ENCODE peak calls at places on chromosome 9, in four cellular contexts. U, Q, F and X are unnamed samples.

GRCh38 chr9:70113403-70114022 is 69.9 kb downstream of the MAMDC2 start:
- DNase-seq in F (peak; percentile 46), Q (peak; percentile 23), U (peak; percentile 48), X (no peak)

GRCh38 chr9:18819418-18819817 is 213.6 kb downstream of the SAXO1 start:
- DNase-seq in Q (no peak), U (no peak), F (no peak), X (no peak)

GRCh38 chr9:94913550-94913949 is 187.1 kb downstream of the AOPEP start:
- DNase-seq in U (no peak), F (no peak), Q (peak; percentile 33), X (no peak)

GRCh38 chr9:15889555-15889954 is 336.7 kb downstream of the CCDC171 start:
- DNase-seq in U (no peak), F (no peak), Q (no peak), X (no peak)

GRCh38 chr9:135792268-135793128 is 90.5 kb downstream of the KCNT1 start:
- DNase-seq in Q (peak; percentile 10), F (peak; percentile 68), U (no peak), X (no peak)

GRCh38 chr9:61673664-61674381 is 484.0 kb downstream of the SPATA31A7 start:
- DNase-seq in F (no peak), Q (no peak), U (no peak), X (no peak)

GRCh38 chr9:38022995-38023394 is 46.0 kb downstream of the SHB start:
- DNase-seq in Q (no peak), U (no peak), F (no peak), X (no peak)

GRCh38 chr9:818958-819357 is 22.5 kb upstream of the DMRT1 start:
- DNase-seq in U (no peak), Q (no peak), F (no peak), X (no peak)

GRCh38 chr9:212265-212664 is 2.4 kb upstream of the DOCK8 start:
- DNase-seq in F (no peak), Q (no peak), U (no peak), X (no peak)

GRCh38 chr9:91807640-91808246 is 142.3 kb downstream of the ROR2 start:
- DNase-seq in U (no peak), F (peak; percentile 20), Q (no peak), X (no peak)

GRCh38 chr9:15149450-15149849 is 157.6 kb downstream of the TTC39B start:
- DNase-seq in U (no peak), Q (no peak), F (no peak), X (no peak)

GRCh38 chr9:93223241-93224180 is 39.6 kb downstream of the WNK2 start:
- DNase-seq in U (peak; percentile 56), Q (no peak), F (no peak), X (peak; percentile 0)

GRCh38 chr9:128169925-128170324 is 9.9 kb downstream of the BBLN start:
- DNase-seq in U (no peak), Q (no peak), F (no peak), X (no peak)

GRCh38 chr9:114093031-114093471 is 6.0 kb downstream of the KIF12 start:
- DNase-seq in F (no peak), U (no peak), Q (no peak), X (no peak)

GRCh38 chr9:535356-535755 is 306.1 kb upstream of the DMRT1 start:
- DNase-seq in F (no peak), Q (no peak), U (no peak), X (no peak)

GRCh38 chr9:108396193-108396592 is 459.6 kb downstream of the ACTL7B start:
- DNase-seq in U (no peak), F (no peak), Q (no peak), X (no peak)

GRCh38 chr9:137316012-137316981 is 14.2 kb upstream of the NRARP start:
- DNase-seq in Q (no peak), U (no peak), F (peak; percentile 94), X (no peak)

GRCh38 chr9:136095028-136095494 is at the start of gene NACC2:
- DNase-seq in F (peak; percentile 82), Q (no peak), U (no peak), X (no peak)

GRCh38 chr9:6552033-6552737 is 93.3 kb downstream of the GLDC start:
- DNase-seq in F (no peak), U (no peak), Q (peak; percentile 29), X (no peak)

GRCh38 chr9:96121162-96121561 is 180.8 kb downstream of the HSD17B3 start:
- DNase-seq in U (no peak), Q (no peak), F (no peak), X (no peak)

GRCh38 chr9:38058452-38059232 is 10.4 kb downstream of the SHB start:
- DNase-seq in Q (no peak), U (no peak), F (no peak), X (no peak)

GRCh38 chr9:86046930-86047341 is 52.4 kb downstream of the GOLM1 start:
- DNase-seq in Q (no peak), F (no peak), U (no peak), X (no peak)

GRCh38 chr9:129473523-129474244 is 147.2 kb downstream of the C9orf50 start:
- DNase-seq in U (no peak), Q (no peak), F (no peak), X (no peak)

GRCh38 chr9:124605258-124605657 is 98.1 kb upstream of the NR5A1 start:
- DNase-seq in U (no peak), Q (no peak), F (no peak), X (no peak)

GRCh38 chr9:129235041-129235930 is 57.2 kb upstream of the IER5L start:
- DNase-seq in F (no peak), U (no peak), Q (no peak), X (no peak)

GRCh38 chr9:135526730-135527571 is 5.7 kb downstream of the LCN1 start:
- DNase-seq in F (peak; percentile 56), Q (peak; percentile 54), U (no peak), X (no peak)

GRCh38 chr9:9998491-9999287 is 614.1 kb downstream of the PTPRD start:
- DNase-seq in U (no peak), Q (peak; percentile 4), F (no peak), X (no peak)

GRCh38 chr9:136771907-136772306 is 7.6 kb upstream of the LCN15 start:
- DNase-seq in Q (no peak), U (no peak), F (no peak), X (no peak)

GRCh38 chr9:93861736-93862358 is 93.3 kb downstream of the BARX1 start:
- DNase-seq in F (no peak), Q (no peak), U (no peak), X (no peak)

GRCh38 chr9:108444400-108445358 is 411.1 kb downstream of the ACTL7B start:
- DNase-seq in Q (peak; percentile 72), U (peak; percentile 90), F (no peak), X (no peak)

GRCh38 chr9:130936285-130937117 is 2.5 kb downstream of the FIBCD1 start:
- DNase-seq in U (no peak), Q (peak; percentile 28), F (no peak), X (no peak)

DNA sequence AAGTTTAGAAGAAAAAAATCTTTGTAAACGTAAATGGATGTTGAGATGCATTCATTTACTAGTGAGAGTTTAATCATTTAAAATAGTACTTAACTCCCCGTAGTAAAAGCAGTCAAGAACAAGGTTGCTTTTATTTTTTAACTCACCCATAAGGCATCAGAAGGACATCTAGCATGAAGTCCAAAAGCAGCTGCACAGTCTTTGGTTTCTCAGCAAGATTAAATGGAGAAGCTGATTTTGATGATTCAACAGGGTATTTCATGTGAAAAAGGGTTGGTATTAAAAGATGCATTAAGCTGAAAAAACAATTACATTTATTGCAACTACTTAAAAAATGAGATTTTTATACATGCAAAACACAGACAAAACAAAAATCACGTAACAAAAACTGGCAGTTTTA is 44.0 kb downstream of the ECPAS start:
- DNase-seq in F (no peak), Q (no peak), U (no peak), X (no peak)
- TF ChIP-seq SIN3A in F (no peak), Q (no peak), U (no peak), X (no peak)

DNA sequence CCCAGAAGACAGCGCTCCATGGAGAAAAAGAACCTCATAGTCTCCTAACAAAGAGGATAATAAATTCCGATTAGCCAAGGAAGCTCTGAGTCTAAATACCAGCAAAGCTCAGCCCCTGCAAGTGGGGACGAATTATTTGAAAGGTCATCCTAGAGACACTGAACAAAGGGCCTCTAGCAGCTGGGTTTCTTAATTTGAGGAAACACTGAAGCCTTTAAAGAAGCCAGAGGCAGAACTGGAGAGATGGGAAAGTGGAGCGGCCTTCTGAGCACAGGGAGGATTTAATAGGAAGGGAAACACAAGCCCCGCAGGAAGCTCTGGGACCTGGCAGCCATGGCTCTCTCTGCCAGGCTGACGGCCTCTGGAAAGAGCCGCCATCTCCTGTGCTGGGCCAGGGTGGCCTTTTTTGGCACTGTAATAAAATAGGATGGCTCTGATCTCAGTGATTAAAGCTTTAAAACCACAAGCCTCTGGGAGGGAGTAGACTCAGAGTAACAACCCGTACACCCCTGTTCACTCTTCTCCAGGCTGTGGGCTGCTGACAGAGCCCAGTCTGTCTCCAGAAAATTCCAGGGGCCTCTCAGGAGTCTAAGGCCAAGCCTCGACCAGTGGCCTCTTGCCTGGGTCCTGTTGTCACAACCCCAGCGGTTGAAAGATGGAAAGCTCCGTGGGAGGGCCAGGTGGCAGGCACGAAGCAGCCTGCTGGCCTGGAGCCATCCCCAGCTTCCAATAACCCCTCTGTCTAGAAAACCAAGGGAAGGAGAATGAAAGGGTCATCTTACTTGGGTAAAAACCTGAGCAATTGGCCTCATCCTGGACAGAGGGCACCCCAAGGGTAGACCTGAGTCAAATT is 286.8 kb upstream of the ZNF462 start:
- DNase-seq in U (no peak), F (no peak), Q (no peak), X (no peak)
- TF ChIP-seq TCF7L2 in U (no peak), F (no peak), Q (no peak), X (no peak)

GRCh38 chr9:32265037-32265436 is 119.4 kb upstream of the ACO1 start:
- DNase-seq in U (no peak), Q (no peak), F (no peak), X (no peak)

GRCh38 chr9:32260481-32260880 is 124.0 kb upstream of the ACO1 start:
- DNase-seq in Q (no peak), F (no peak), U (no peak), X (no peak)

GRCh38 chr9:32258482-32258881 is 126.0 kb upstream of the ACO1 start:
- DNase-seq in Q (no peak), F (no peak), U (no peak), X (no peak)

DNA sequence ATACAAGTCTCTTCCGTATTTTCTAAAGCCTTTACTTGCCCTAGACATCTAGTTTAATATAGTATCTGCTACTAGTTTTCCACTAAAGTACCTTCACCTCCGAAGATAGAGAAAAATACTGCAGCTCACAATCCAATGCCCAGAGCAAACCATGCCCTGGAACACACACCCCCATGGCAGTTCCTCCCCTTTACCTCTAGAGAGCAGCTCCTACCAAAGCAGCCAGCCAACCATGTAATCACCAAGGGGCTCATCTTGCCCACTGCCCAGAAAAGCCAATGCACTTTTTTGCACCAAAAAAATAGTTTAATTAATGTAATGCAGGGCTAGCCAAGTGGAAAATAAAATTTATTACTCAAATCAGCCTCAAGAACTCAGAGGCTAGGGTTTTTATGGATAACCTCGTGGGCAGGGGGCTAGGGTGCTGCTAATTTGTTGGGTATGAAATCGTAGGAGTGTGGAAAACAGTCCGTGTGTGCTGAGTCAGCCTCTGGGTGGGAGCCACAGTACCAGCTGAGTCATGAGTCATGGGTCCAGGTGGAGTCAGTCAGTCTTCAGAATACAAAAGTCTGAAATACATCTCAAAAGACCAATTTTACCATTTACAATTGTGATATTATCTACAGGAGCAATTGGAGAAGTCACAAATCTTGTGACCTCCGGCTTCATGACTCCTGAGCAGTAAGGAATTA is 120.1 kb upstream of the ACO1 start:
- DNase-seq in F (no peak), Q (peak; percentile 7), U (no peak), X (no peak)
- TF ChIP-seq SIN3A in F (no peak), Q (no peak), U (no peak), X (no peak)

GRCh38 chr9:17005085-17005484 is 129.8 kb upstream of the CNTLN start:
- DNase-seq in Q (peak; percentile 12), U (no peak), F (no peak), X (no peak)
- TF ChIP-seq TCF7L2 in Q (no peak), U (no peak), F (no peak), X (no peak)